ENCODE peak calls at places on chromosomes 12 and 14, in ten cellular contexts. Z is AG09309, N is right atrium auricular region, A is DND-41, C is OCI-LY7, T is astrocyte, M is astrocyte of the cerebellum, O is heart left ventricle, U is RWPE2, B is lung. G is an unnamed sample.

GRCh38 chr14:63275611-63276010 is 43.1 kb downstream of the GPHB5 start:
- DNase-seq in Z (no peak), N (no peak), A (no peak), C (no peak), T (no peak), M (no peak), O (no peak), U (no peak), B (no peak), G (no peak)

GRCh38 chr12:52525661-52526499 is 5.7 kb upstream of the KRT5 start:
- DNase-seq in Z (no peak), N (peak), A (no peak), C (no peak), T (no peak), M (no peak), O (no peak), U (no peak), B (no peak), G (no peak)

GRCh38 chr14:68487805-68488590 is 304.9 kb downstream of the ZFP36L1 start:
- DNase-seq in Z (no peak), N (no peak), A (no peak), C (no peak), T (peak), M (no peak), O (no peak), U (no peak), B (no peak), G (no peak)

GRCh38 chr12:131448254-131448795 is 262.6 kb upstream of the SFSWAP start:
- DNase-seq in Z (no peak), N (no peak), A (no peak), C (no peak), T (no peak), M (no peak), O (no peak), U (no peak), B (no peak), G (no peak)

GRCh38 chr14:98953544-98954346 is 318.3 kb downstream of the BCL11B start:
- DNase-seq in Z (no peak), N (peak), A (no peak), C (no peak), T (peak), M (peak), O (no peak), U (peak), B (peak), G (no peak)

GRCh38 chr12:52867636-52868035 is 18.8 kb upstream of the KRT78 start:
- DNase-seq in Z (no peak), N (no peak), A (peak), C (no peak), T (no peak), M (no peak), O (peak), U (peak), B (no peak), G (no peak)

GRCh38 chr14:100576091-100577085 is 10.8 kb downstream of the BEGAIN start:
- DNase-seq in Z (no peak), N (no peak), A (no peak), C (no peak), T (no peak), M (no peak), O (no peak), U (peak), B (no peak), G (no peak)

GRCh38 chr12:52628111-52628507 is 9.8 kb upstream of the KRT73 start:
- DNase-seq in Z (no peak), N (peak), A (no peak), C (no peak), T (no peak), M (no peak), O (no peak), U (no peak), B (no peak), G (no peak)

GRCh38 chr12:86212970-86213369 is 43.2 kb downstream of the MGAT4C start:
- DNase-seq in Z (no peak), N (no peak), A (no peak), C (no peak), T (no peak), M (no peak), O (no peak), U (no peak), B (no peak), G (no peak)

GRCh38 chr12:102685841-102686240 is 205.5 kb upstream of the IGF1 start:
- DNase-seq in Z (no peak), N (no peak), A (no peak), C (no peak), T (no peak), M (no peak), O (no peak), U (no peak), B (no peak), G (no peak)
- TF ChIP-seq CTCF in Z (peak), N (no peak), A (no peak), C (no peak), T (no peak), M (no peak), O (no peak), U (no peak), B (no peak), G (no peak)

DNA sequence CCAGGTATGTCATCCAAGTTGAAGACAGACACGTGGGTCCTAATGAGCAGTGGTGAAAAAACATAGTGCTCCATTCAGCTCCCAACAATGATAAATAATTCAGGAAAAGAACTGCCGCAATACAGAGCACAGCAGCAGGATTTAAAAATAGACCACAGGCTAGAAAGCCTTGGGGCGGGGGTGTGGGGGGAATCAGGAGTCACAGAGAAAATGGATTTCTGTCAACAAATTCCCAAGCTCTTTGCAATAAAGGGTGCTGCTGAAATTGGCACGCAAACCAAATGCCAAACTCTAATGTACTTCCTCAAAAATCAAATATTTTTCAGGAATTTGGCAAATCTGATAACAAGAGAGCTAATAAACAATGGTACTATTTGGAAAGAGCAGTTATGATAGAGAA is 58.6 kb downstream of the R3HDM2 start:
- DNase-seq in Z (peak), N (no peak), A (no peak), C (no peak), T (peak), M (no peak), O (no peak), U (no peak), B (no peak), G (no peak)
- H3K4me3 ChIP-seq in Z (no peak), N (no peak), A (no peak), C (no peak), T (no peak), M (no peak), O (no peak), U (no peak), B (no peak), G (no peak)

DNA sequence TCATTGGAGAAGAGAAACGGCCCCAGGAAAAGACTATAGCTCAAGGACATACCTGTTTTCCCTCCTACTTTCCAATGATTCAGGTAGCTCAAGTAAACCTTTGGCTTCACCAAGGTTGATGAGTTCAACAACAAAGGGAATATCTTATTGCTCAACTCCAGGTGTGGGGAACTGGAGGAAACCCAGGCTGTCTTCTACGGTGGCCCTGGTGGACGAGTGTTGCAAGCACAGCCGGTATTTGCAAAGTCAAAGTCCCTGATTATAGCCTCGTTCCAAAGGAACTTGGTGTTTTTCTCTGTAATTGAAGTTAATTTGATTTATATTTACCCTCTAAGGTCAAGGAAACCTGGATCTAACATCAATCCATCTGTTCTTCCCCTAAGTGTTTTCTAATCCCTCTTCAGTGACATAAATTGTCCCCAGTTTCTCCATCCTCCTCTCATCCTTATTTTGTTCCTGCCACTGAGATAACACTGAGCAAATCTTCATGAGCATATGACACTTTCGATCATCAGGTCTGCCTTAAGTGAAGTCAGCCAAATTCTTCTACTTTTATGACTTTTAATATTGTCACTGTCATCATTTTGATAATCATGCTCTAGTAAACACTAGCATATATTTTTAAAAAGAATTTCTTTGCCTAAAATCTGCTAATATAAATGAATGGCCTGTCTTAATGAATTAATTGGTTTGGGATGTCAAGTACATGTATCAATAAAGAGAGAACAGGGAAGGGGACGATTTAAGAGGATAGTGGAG is 174.6 kb upstream of the TBX3 start:
- DNase-seq in Z (no peak), N (no peak), A (no peak), C (no peak), T (no peak), M (no peak), O (no peak), U (no peak), B (no peak), G (no peak)
- TF ChIP-seq CTCF in Z (peak), N (no peak), A (no peak), C (no peak), T (no peak), M (peak), O (no peak), U (no peak), B (no peak), G (no peak)

GRCh38 chr12:4829793-4830162 is 79.9 kb upstream of the KCNA1 start:
- DNase-seq in Z (no peak), N (no peak), A (peak), C (peak), T (no peak), M (no peak), O (no peak), U (no peak), B (no peak), G (no peak)
- H3K4me3 ChIP-seq in Z (no peak), N (no peak), A (peak), C (peak), T (no peak), M (no peak), O (no peak), U (no peak), B (no peak), G (no peak)

DNA sequence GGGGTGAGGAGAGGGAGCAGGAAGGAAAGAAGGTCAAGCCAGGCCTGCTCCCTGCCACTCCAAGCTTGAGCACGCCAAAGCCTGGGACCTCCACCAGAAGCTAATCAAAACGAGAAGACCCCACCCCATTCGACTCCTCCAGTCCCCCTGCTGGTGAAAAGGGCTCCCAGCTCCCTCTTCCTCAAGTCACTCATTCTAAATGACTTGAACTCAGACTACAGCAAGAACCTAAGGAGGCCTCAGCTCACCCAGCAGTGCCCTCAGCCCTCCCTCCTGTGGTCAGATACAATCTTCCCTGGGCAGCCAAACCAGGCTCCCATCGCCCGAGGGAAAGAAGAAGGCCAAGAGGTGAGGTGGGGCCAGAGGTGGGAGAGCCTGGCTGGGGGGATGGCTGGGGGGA is 17.4 kb downstream of the HDAC7 start:
- DNase-seq in Z (no peak), N (no peak), A (no peak), C (peak), T (no peak), M (no peak), O (no peak), U (no peak), B (no peak), G (no peak)
- TF ChIP-seq CTCF in Z (peak), N (no peak), A (peak), C (peak), T (peak), M (peak), O (no peak), U (peak), B (no peak), G (peak)

GRCh38 chr14:76268013-76268376 is 107.9 kb upstream of the ESRRB start:
- DNase-seq in Z (no peak), N (no peak), A (no peak), C (no peak), T (no peak), M (no peak), O (no peak), U (no peak), B (no peak), G (no peak)
- H3K4me3 ChIP-seq in Z (peak), N (peak), A (no peak), C (no peak), T (peak), M (peak), O (peak), U (peak), B (no peak), G (peak)

GRCh38 chr14:82003418-82003817 is 469.8 kb upstream of the SEL1L start:
- DNase-seq in Z (no peak), N (no peak), A (no peak), C (no peak), T (no peak), M (no peak), O (no peak), U (no peak), B (no peak), G (no peak)

GRCh38 chr14:82011460-82011859 is 477.8 kb upstream of the SEL1L start:
- DNase-seq in Z (no peak), N (no peak), A (no peak), C (no peak), T (no peak), M (no peak), O (no peak), U (no peak), B (no peak), G (no peak)

GRCh38 chr14:82009993-82010392 is 476.3 kb upstream of the SEL1L start:
- DNase-seq in Z (no peak), N (no peak), A (no peak), C (no peak), T (no peak), M (no peak), O (no peak), U (no peak), B (no peak), G (no peak)

GRCh38 chr14:82009076-82009475 is 475.4 kb upstream of the SEL1L start:
- DNase-seq in Z (no peak), N (no peak), A (no peak), C (peak), T (no peak), M (no peak), O (no peak), U (no peak), B (no peak), G (no peak)
- TF ChIP-seq CTCF in Z (no peak), N (no peak), A (peak), C (peak), T (no peak), M (no peak), O (no peak), U (peak), B (no peak), G (peak)